ENCODE peak calls at places on chromosome 7, in six cellular contexts. V is pancreas; T is NCI-H2107; K is endothelial cell; E is fibroblast of mammary gland; C is stimulated activated CD8-positive, alpha-beta memory T cell treated with anti-CD3 and anti-CD28 coated beads, Interleukin-15, amount 100 ng/mL, for 24 hours. X is an unnamed sample.

GRCh38 chr7:79553811-79554555 is 100.5 kb upstream of the MAGI2 start:
- DNase-seq in V (no peak), T (no peak), K (no peak), E (peak), C (no peak), X (no peak)

GRCh38 chr7:135775230-135775629 is 26.6 kb upstream of the FAM180A start:
- DNase-seq in V (no peak), T (no peak), K (no peak), E (no peak), C (no peak), X (no peak)

GRCh38 chr7:46360811-46361210 is 439.7 kb upstream of the IGFBP3 start:
- DNase-seq in V (no peak), T (no peak), K (no peak), E (no peak), C (no peak), X (peak)

GRCh38 chr7:5357951-5358350 is 65.7 kb downstream of the TNRC18 start:
- DNase-seq in V (no peak), T (no peak), K (no peak), E (no peak), C (no peak), X (no peak)

GRCh38 chr7:82740246-82740848 is 296.8 kb upstream of the CACNA2D1 start:
- DNase-seq in V (no peak), T (no peak), K (peak), E (peak), C (no peak), X (peak)

GRCh38 chr7:136061433-136061832 is 84.3 kb upstream of the MTPN start:
- DNase-seq in V (no peak), T (no peak), K (no peak), E (no peak), C (no peak), X (no peak)

GRCh38 chr7:340200-340937 is 50.4 kb downstream of the FOXL3 start:
- DNase-seq in V (peak), T (no peak), K (no peak), E (no peak), C (no peak), X (no peak)

GRCh38 chr7:11192506-11192905 is 218.8 kb downstream of the PHF14 start:
- DNase-seq in V (no peak), T (no peak), K (no peak), E (peak), C (no peak), X (no peak)

GRCh38 chr7:12820777-12821176 is 133.3 kb downstream of the ARL4A start:
- DNase-seq in V (no peak), T (no peak), K (no peak), E (no peak), C (no peak), X (no peak)

GRCh38 chr7:90210475-90210874 is 1.1 kb upstream of the STEAP2 start:
- DNase-seq in V (no peak), T (no peak), K (no peak), E (no peak), C (no peak), X (no peak)

GRCh38 chr7:117666019-117666418 is 186.2 kb downstream of the CFTR start:
- DNase-seq in V (no peak), T (no peak), K (no peak), E (peak), C (no peak), X (no peak)

GRCh38 chr7:3043544-3044395 is at the start of gene CARD11:
- DNase-seq in V (no peak), T (no peak), K (no peak), E (no peak), C (no peak), X (no peak)

GRCh38 chr7:24764972-24765744 is 7.9 kb upstream of the GSDME start:
- DNase-seq in V (no peak), T (no peak), K (no peak), E (no peak), C (no peak), X (peak)

GRCh38 chr7:151393031-151393977 is 16.5 kb downstream of the WDR86 start:
- DNase-seq in V (no peak), T (no peak), K (no peak), E (no peak), C (no peak), X (no peak)

GRCh38 chr7:149742075-149742701 is 31.2 kb downstream of the ZNF467 start:
- DNase-seq in V (peak), T (peak), K (peak), E (peak), C (peak), X (peak)

GRCh38 chr7:73865738-73866445 is 4.9 kb downstream of the TMEM270 start:
- DNase-seq in V (no peak), T (peak), K (peak), E (peak), C (no peak), X (peak)

GRCh38 chr7:2802504-2803341 is 41.4 kb downstream of the GNA12 start:
- DNase-seq in V (no peak), T (no peak), K (no peak), E (peak), C (no peak), X (no peak)

GRCh38 chr7:1336509-1336908 is 103.8 kb downstream of the UNCX start:
- DNase-seq in V (no peak), T (no peak), K (no peak), E (no peak), C (no peak), X (no peak)

GRCh38 chr7:17944720-17945119 is 4.4 kb upstream of the SNX13 start:
- DNase-seq in V (no peak), T (no peak), K (no peak), E (no peak), C (no peak), X (no peak)

GRCh38 chr7:105580022-105580740 is 1.1 kb downstream of the EFCAB10 start:
- DNase-seq in V (no peak), T (no peak), K (no peak), E (no peak), C (no peak), X (no peak)

GRCh38 chr7:137073571-137074325 is 205.3 kb downstream of the CHRM2 start:
- DNase-seq in V (no peak), T (no peak), K (no peak), E (peak), C (no peak), X (no peak)

GRCh38 chr7:18495412-18496335 is at the start of gene HDAC9:
- DNase-seq in V (peak), T (peak), K (no peak), E (peak), C (no peak), X (peak)

GRCh38 chr7:50531401-50531906 is 33.8 kb downstream of the DDC start:
- DNase-seq in V (no peak), T (peak), K (no peak), E (peak), C (no peak), X (no peak)

GRCh38 chr7:96233528-96234154 is 88.3 kb downstream of the SLC25A13 start:
- DNase-seq in V (no peak), T (no peak), K (no peak), E (no peak), C (no peak), X (no peak)